ENCODE peak calls at places on chromosomes 13 and 19, in eight cellular contexts. H is esophagus muscularis mucosa, G is H1, X is HCT116, R is stomach, O is upper lobe of left lung, Q is prostate gland, C is HepG2. B is an unnamed sample. For H3K4me1, the result is how much of the 10 kb centered on the place peaks cover.

GRCh38 chr19:3175761-3176714 is 2.5 kb upstream of the S1PR4 start:
- DNase-seq in R (peak), G (no peak), H (no peak), Q (peak), X (peak), C (no peak), O (peak), B (no peak)

GRCh38 chr19:42065511-42065910 is 4.5 kb downstream of the GRIK5 start:
- DNase-seq in H (no peak), X (no peak), Q (no peak), C (no peak), G (no peak), O (no peak), R (no peak), B (no peak)

GRCh38 chr13:41137241-41137640 is 4.6 kb upstream of the KBTBD6 start:
- DNase-seq in G (no peak), R (no peak), Q (no peak), O (no peak), H (no peak), C (no peak), X (no peak), B (no peak)

GRCh38 chr19:58569943-58570670 is 3.0 kb downstream of the MZF1 start:
- DNase-seq in O (peak), X (no peak), H (no peak), R (no peak), C (no peak), Q (no peak), G (no peak), B (peak)

GRCh38 chr13:71828117-71828516 is 38.9 kb downstream of the DACH1 start:
- DNase-seq in H (no peak), G (no peak), C (no peak), X (no peak), Q (no peak), O (no peak), R (no peak), B (no peak)

GRCh38 chr13:66618702-66619101 is 611.4 kb downstream of the PCDH9 start:
- DNase-seq in H (no peak), C (peak), G (no peak), O (no peak), X (peak), Q (no peak), R (no peak), B (no peak)

GRCh38 chr13:36377822-36378480 is 31.8 kb upstream of the SPART start:
- DNase-seq in Q (no peak), O (no peak), H (no peak), C (no peak), R (no peak), X (no peak), G (no peak), B (no peak)

GRCh38 chr13:58620171-58620570 is 988.6 kb downstream of the PCDH17 start:
- DNase-seq in X (no peak), Q (no peak), R (no peak), O (no peak), G (no peak), C (no peak), H (no peak), B (no peak)

GRCh38 chr13:67351915-67352314 is 121.8 kb upstream of the PCDH9 start:
- DNase-seq in G (no peak), H (no peak), C (no peak), X (no peak), R (no peak), O (no peak), Q (no peak), B (no peak)

GRCh38 chr13:36418022-36418805 is 14.1 kb upstream of the CCNA1 start:
- DNase-seq in C (no peak), R (no peak), O (no peak), X (no peak), G (no peak), Q (no peak), H (no peak), B (no peak)

GRCh38 chr13:112110479-112110878 is 43.5 kb downstream of the SOX1 start:
- DNase-seq in R (no peak), Q (no peak), O (no peak), H (no peak), X (no peak), G (no peak), C (no peak), B (no peak)

GRCh38 chr19:52296773-52297600 is at the start of gene ZNF480:
- DNase-seq in O (peak), C (peak), Q (peak), H (peak), R (peak), X (peak), G (peak), B (peak)

GRCh38 chr19:52946322-52947310 is 16.1 kb downstream of the ZNF816 start:
- DNase-seq in C (no peak), R (peak), O (no peak), X (no peak), H (no peak), G (peak), Q (peak), B (no peak)

GRCh38 chr19:16117594-16118033 is 5.9 kb downstream of the RAB8A start:
- DNase-seq in O (no peak), H (no peak), G (no peak), C (no peak), X (no peak), R (no peak), Q (no peak), B (no peak)

DNA sequence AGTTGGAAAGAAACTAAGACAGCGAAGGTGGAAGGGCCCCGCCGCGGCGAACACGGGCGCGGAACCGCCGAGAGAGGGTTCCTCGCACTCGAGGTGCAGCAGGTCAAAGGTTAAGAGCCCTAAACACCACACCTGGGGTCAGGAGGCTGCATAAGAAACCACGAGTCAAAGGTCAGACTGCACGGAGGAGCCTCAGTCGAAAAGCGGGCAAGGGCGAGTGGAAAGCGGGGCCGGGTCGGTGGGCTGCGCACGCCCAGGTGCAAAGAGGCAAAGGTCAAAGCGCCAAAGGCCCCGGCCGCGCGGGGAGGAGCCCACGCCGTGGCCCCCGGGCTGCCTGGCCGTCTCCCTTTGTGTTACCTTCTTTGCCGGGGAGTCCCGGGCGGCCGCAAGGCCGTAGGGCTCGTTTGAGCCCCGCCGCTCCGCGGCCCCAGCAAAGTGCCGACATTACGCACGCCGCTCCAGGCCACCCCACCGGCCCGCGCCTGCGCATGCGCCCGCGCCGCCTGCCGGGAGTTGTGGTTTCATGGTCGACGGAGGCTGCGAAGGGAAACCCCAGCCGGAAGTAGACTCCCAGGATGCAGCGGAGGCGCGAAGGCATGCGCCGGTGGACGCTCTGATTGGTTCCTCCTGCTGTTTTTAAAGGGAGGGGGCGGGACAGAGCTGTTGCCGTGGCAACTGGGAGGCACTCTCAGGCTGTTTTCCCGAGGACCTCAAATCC is at the start of gene POLRMT:
- DNase-seq in R (peak), Q (peak), C (peak), G (peak), H (peak), O (peak), X (peak), B (peak)
- TF ChIP-seq POLR2A in R (no peak), Q (peak), C (peak), G (no peak), H (no peak), O (no peak), X (peak), B (no peak)

GRCh38 chr13:50707533-50708096 is 135.9 kb downstream of the DLEU7 start:
- DNase-seq in O (no peak), H (no peak), X (no peak), C (no peak), Q (no peak), G (no peak), R (no peak), B (no peak)
- TF ChIP-seq POLR2AphosphoS5 in O (no peak), H (no peak), X (no peak), C (no peak), Q (no peak), G (no peak), R (no peak), B (no peak)

GRCh38 chr19:46988614-46989230 is 30.9 kb upstream of the NPAS1 start:
- DNase-seq in O (no peak), H (no peak), C (no peak), Q (no peak), G (no peak), R (no peak), X (no peak), B (no peak)
- H3K4me1 ChIP-seq in O (under half), H (under half), C (under half), Q (under half), G (under half), R (under half), X (under half), B (under half)

GRCh38 chr19:50461066-50461875 is 15.0 kb upstream of the EMC10 start:
- DNase-seq in O (peak), Q (peak), H (no peak), G (peak), X (peak), C (peak), R (peak), B (no peak)

GRCh38 chr19:50459067-50459456 is 17.2 kb upstream of the EMC10 start:
- DNase-seq in G (no peak), X (no peak), C (no peak), H (no peak), Q (no peak), O (no peak), R (no peak), B (no peak)

GRCh38 chr19:50458396-50459066 is 17.8 kb upstream of the EMC10 start:
- DNase-seq in R (no peak), C (no peak), X (no peak), O (no peak), H (no peak), G (no peak), Q (no peak), B (no peak)

GRCh38 chr19:50459638-50460037 is 16.7 kb upstream of the EMC10 start:
- DNase-seq in X (no peak), Q (no peak), O (no peak), G (no peak), C (no peak), R (no peak), H (no peak), B (no peak)

DNA sequence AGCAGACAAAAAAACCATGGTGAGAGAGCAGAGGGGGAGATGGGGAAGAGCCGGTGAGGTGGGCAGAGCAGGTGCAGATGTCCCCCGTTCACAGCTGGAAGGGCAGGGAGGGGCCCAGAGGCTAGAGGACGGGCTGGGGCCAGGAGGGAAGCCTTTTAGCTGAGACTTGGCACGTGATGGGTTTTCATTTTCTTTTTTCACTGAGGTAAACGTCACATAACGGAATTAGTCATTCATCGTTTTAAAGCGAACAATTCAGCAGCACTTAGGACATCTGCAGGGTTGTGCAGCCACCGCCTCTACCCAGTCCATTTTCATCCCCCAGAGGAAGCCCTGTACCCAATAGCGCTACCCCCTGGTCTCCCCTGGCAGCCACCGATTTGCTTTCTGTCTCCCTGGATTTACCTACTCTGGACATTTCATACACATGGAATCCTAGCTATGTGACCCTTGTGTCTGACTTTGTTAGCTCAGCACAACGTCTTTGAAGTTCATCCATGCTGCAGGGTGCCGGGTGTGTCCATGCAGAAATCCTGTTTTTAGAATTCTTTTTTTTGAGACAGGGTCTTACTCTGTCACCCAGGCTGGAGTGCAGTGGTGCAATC is 16.0 kb upstream of the EMC10 start:
- DNase-seq in C (peak), R (no peak), O (no peak), Q (no peak), H (no peak), G (no peak), X (no peak), B (no peak)
- TF ChIP-seq POLR2A in C (no peak), R (no peak), O (no peak), Q (no peak), H (no peak), G (no peak), X (no peak), B (no peak)

GRCh38 chr19:18433039-18433691 is 4.8 kb downstream of the ISYNA1 start:
- DNase-seq in Q (no peak), H (no peak), O (no peak), R (no peak), X (no peak), C (no peak), G (peak), B (no peak)
- TF ChIP-seq POLR2AphosphoS5 in Q (no peak), H (peak), O (no peak), R (no peak), X (no peak), C (no peak), G (no peak), B (no peak)

DNA sequence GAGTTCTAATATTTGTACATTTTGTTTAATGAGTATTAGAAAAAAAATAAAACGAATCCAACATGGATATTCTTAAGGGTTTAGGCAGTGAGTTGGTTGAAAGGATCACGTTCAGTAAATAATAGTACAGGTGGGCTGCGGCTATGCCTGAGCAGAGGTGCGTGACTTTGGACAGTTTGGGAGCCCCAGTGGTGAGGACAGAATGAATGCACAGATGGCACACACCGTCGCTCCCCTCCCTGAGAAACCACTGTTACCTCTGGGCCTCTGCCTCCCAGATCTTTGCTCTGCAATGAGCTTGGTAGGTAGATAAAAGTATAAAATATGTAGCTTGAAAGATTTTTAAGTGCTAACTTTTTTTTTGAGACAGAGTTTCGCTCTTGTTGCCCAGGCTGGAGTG is 153.3 kb downstream of the SIPA1L3 start:
- DNase-seq in C (no peak), R (no peak), X (no peak), O (no peak), H (no peak), G (no peak), Q (no peak), B (no peak)
- H3K4me1 ChIP-seq in C (under half), R (under half), X (under half), O (under half), H (under half), G (under half), Q (under half), B (under half)

GRCh38 chr19:48330012-48330681 is 4.8 kb downstream of the EMP3 start:
- DNase-seq in R (peak), C (no peak), O (peak), Q (peak), H (no peak), G (peak), X (no peak), B (no peak)
- TF ChIP-seq POLR2A in R (no peak), C (no peak), O (no peak), Q (peak), H (no peak), G (no peak), X (no peak), B (peak)

GRCh38 chr19:4976412-4977298 is 7.7 kb downstream of the KDM4B start:
- DNase-seq in G (peak), H (peak), R (peak), X (no peak), Q (peak), O (peak), C (peak), B (peak)
- TF ChIP-seq POLR2AphosphoS5 in G (no peak), H (peak), R (peak), X (no peak), Q (peak), O (peak), C (no peak), B (peak)

DNA sequence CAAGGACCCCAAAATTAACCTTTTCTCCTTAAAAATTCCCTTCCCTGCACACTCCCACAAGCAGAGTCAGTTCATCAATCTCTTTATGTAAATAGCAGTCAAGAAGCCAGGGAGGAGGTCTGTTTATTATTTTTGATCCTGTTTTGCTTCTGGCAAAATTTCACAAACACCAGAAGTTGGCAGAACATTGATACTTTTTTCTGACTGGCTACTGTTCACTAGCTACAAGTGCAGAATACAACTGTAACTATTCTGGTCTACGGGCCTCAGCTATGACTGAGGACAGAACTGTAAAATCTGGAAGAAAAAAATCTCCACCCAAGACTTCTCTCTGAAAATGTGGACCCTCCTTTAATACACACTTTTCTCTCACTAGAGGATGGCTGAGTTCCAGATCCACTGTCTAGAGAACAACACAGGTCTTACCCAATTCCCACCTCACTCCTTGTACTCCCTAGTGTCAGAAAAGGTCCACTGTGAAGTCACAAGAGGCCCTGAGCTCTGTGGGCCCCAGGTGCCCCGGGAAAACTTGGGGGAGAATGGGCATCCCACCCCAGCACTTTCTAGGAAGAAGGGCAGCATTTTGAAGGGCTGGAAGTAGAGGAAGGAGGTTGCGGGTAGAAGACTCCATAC is 14.5 kb downstream of the STARD13 start:
- DNase-seq in O (no peak), X (no peak), Q (no peak), C (no peak), G (no peak), R (no peak), H (no peak), B (no peak)
- H3K4me1 ChIP-seq in O (half or more), X (under half), Q (under half), C (half or more), G (under half), R (half or more), H (half or more), B (under half)